ENCODE peak calls at places on chromosomes 11 and 22, in nine cellular contexts. One of them, this sample, is unnamed.

GRCh38 chr11:15852179-15852578 is 504.2 kb downstream of the SOX6 start:
- DNase-seq in ovary: no peak
- DNase-seq in IMR-90: peak; percentile 35
- DNase-seq in astrocyte of the spinal cord: peak; percentile 16
- DNase-seq in lower leg skin: no peak
- DNase-seq in AG04450: no peak
- DNase-seq in colonic mucosa: no peak
- DNase-seq in GM23338: peak; percentile 53
- DNase-seq in tibial nerve: no peak
- DNase-seq in this sample: peak; percentile 55

GRCh38 chr11:68373810-68374501 is 61.6 kb downstream of the LRP5 start:
- DNase-seq in ovary: peak; percentile 31
- DNase-seq in IMR-90: peak; percentile 15
- DNase-seq in astrocyte of the spinal cord: peak; percentile 29
- DNase-seq in lower leg skin: no peak
- DNase-seq in AG04450: no peak
- DNase-seq in colonic mucosa: peak; percentile 65
- DNase-seq in GM23338: no peak
- DNase-seq in tibial nerve: no peak
- DNase-seq in this sample: peak; percentile 53

GRCh38 chr11:9280655-9281301 is 15.6 kb upstream of the DENND5A start:
- DNase-seq in ovary: no peak
- DNase-seq in IMR-90: peak; percentile 81
- DNase-seq in astrocyte of the spinal cord: peak; percentile 88
- DNase-seq in lower leg skin: no peak
- DNase-seq in AG04450: no peak
- DNase-seq in colonic mucosa: peak; percentile 62
- DNase-seq in GM23338: no peak
- DNase-seq in tibial nerve: no peak
- DNase-seq in this sample: no peak

GRCh38 chr22:24244144-24244787 is 616 bp downstream of the GGT5 start:
- DNase-seq in ovary: peak; percentile 60
- DNase-seq in IMR-90: peak; percentile 52
- DNase-seq in astrocyte of the spinal cord: peak; percentile 55
- DNase-seq in lower leg skin: no peak
- DNase-seq in AG04450: no peak
- DNase-seq in colonic mucosa: no peak
- DNase-seq in GM23338: no peak
- DNase-seq in tibial nerve: peak; percentile 14
- DNase-seq in this sample: peak; percentile 45

GRCh38 chr11:43576834-43577521 is 103.6 kb upstream of the HSD17B12 start:
- DNase-seq in ovary: peak; percentile 61
- DNase-seq in IMR-90: peak; percentile 49
- DNase-seq in astrocyte of the spinal cord: peak; percentile 25
- DNase-seq in lower leg skin: no peak
- DNase-seq in AG04450: no peak
- DNase-seq in colonic mucosa: peak; percentile 57
- DNase-seq in GM23338: peak; percentile 97
- DNase-seq in tibial nerve: peak; percentile 26
- DNase-seq in this sample: peak; percentile 90

GRCh38 chr11:94544832-94545640 is 1.3 kb downstream of the FUT4 start:
- DNase-seq in ovary: peak; percentile 55
- DNase-seq in IMR-90: no peak
- DNase-seq in astrocyte of the spinal cord: no peak
- DNase-seq in lower leg skin: peak; percentile 90
- DNase-seq in AG04450: no peak
- DNase-seq in colonic mucosa: peak; percentile 53
- DNase-seq in GM23338: peak; percentile 51
- DNase-seq in tibial nerve: no peak
- DNase-seq in this sample: peak; percentile 26

GRCh38 chr11:109986488-109986887 is 106.7 kb upstream of the ZC3H12C start:
- DNase-seq in ovary: no peak
- DNase-seq in IMR-90: no peak
- DNase-seq in astrocyte of the spinal cord: no peak
- DNase-seq in lower leg skin: no peak
- DNase-seq in AG04450: no peak
- DNase-seq in colonic mucosa: no peak
- DNase-seq in GM23338: no peak
- DNase-seq in tibial nerve: no peak
- DNase-seq in this sample: no peak

GRCh38 chr11:100630898-100631297 is 56.2 kb upstream of the ARHGAP42 start:
- DNase-seq in ovary: no peak
- DNase-seq in IMR-90: peak; percentile 56
- DNase-seq in astrocyte of the spinal cord: no peak
- DNase-seq in lower leg skin: no peak
- DNase-seq in AG04450: no peak
- DNase-seq in colonic mucosa: no peak
- DNase-seq in GM23338: no peak
- DNase-seq in tibial nerve: no peak
- DNase-seq in this sample: no peak

GRCh38 chr11:114085965-114086364 is 26.5 kb downstream of the ZBTB16 start:
- DNase-seq in ovary: no peak
- DNase-seq in IMR-90: no peak
- DNase-seq in astrocyte of the spinal cord: no peak
- DNase-seq in lower leg skin: peak; percentile 84
- DNase-seq in AG04450: no peak
- DNase-seq in colonic mucosa: peak; percentile 63
- DNase-seq in GM23338: no peak
- DNase-seq in tibial nerve: no peak
- DNase-seq in this sample: no peak

GRCh38 chr22:23369054-23369685 is 188.9 kb downstream of the BCR start:
- DNase-seq in ovary: no peak
- DNase-seq in IMR-90: no peak
- DNase-seq in astrocyte of the spinal cord: no peak
- DNase-seq in lower leg skin: peak; percentile 52
- DNase-seq in AG04450: no peak
- DNase-seq in colonic mucosa: no peak
- DNase-seq in GM23338: no peak
- DNase-seq in tibial nerve: no peak
- DNase-seq in this sample: no peak

GRCh38 chr11:25900814-25901213 is 431.1 kb upstream of the ANO3 start:
- DNase-seq in ovary: no peak
- DNase-seq in IMR-90: no peak
- DNase-seq in astrocyte of the spinal cord: no peak
- DNase-seq in lower leg skin: no peak
- DNase-seq in AG04450: peak; percentile 6
- DNase-seq in colonic mucosa: no peak
- DNase-seq in GM23338: no peak
- DNase-seq in tibial nerve: no peak
- DNase-seq in this sample: no peak

GRCh38 chr22:36330655-36331305 is 57.0 kb downstream of the MYH9 start:
- DNase-seq in ovary: no peak
- DNase-seq in IMR-90: peak; percentile 63
- DNase-seq in astrocyte of the spinal cord: peak; percentile 82
- DNase-seq in lower leg skin: peak; percentile 90
- DNase-seq in AG04450: no peak
- DNase-seq in colonic mucosa: peak; percentile 41
- DNase-seq in GM23338: no peak
- DNase-seq in tibial nerve: no peak
- DNase-seq in this sample: no peak

DNA sequence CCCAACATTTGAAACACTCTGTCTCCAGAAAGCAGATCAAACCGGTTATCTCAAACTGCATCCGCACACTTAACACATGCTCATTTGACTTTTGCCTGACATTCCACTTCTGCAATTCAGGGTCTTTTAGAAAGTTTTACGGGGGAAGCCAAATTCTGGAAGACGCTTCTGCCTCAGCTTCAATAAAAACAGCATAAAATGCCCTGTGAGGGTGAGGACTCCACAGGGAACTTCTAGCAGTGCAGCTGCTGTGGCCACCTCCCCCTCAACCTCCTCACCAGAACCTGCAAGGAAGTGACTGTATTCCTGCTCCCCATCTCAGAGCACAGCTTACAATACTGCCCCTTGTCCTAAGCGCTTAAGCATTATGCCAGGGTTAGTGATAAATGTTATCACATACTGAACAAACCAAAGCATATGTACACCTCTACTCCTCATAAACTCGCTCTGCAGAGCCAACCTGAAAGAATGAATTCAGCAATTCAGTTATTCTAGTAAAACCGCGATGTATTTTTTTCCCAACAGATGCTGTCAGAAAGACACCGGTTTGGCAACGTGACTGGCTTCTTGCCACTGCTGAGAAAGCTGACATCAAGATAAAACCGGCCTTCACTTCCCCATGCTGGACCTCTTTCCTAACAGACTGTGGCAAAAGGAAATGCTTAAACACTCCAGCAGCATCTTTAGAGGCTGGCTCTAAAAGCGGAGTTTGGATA is 52.2 kb downstream of the PRDM10 start:
- DNase-seq in ovary: no peak
- DNase-seq in IMR-90: peak; percentile 65
- DNase-seq in astrocyte of the spinal cord: peak; percentile 34
- DNase-seq in lower leg skin: no peak
- DNase-seq in AG04450: peak; percentile 6
- DNase-seq in colonic mucosa: peak; percentile 49
- DNase-seq in GM23338: no peak
- DNase-seq in tibial nerve: peak; percentile 72
- DNase-seq in this sample: peak; percentile 48
- H3K4me3 ChIP-seq in ovary: no peak overlapping the region
- H3K4me3 ChIP-seq in IMR-90: no peak overlapping the region
- H3K4me3 ChIP-seq in astrocyte of the spinal cord: no peak overlapping the region
- H3K4me3 ChIP-seq in lower leg skin: no peak overlapping the region
- H3K4me3 ChIP-seq in AG04450: no peak overlapping the region
- H3K4me3 ChIP-seq in colonic mucosa: no peak overlapping the region
- H3K4me3 ChIP-seq in GM23338: no peak overlapping the region
- H3K4me3 ChIP-seq in tibial nerve: no peak overlapping the region
- H3K4me3 ChIP-seq in this sample: no peak overlapping the region

DNA sequence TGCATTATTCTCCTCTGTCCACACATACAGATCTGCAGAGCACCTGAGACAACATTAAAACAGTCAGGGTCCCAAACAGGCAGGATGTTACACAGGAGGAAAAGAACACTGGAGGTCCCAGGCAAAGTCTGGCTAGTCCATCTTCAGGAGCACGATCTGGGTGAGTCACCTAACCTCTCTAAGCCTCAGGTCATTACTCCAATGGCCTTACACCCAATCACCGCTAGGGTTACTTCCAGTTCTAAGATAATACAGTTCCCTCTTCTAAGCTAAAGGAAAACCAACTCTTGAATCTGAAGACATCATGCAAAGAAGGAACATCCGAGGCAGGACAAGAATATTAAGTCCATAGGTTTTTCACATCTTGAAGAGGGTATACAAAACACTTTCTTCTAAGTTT is 24.5 kb downstream of the ASCC2 start:
- DNase-seq in ovary: no peak
- DNase-seq in IMR-90: no peak
- DNase-seq in astrocyte of the spinal cord: no peak
- DNase-seq in lower leg skin: no peak
- DNase-seq in AG04450: no peak
- DNase-seq in colonic mucosa: no peak
- DNase-seq in GM23338: peak; percentile 39
- DNase-seq in tibial nerve: no peak
- DNase-seq in this sample: no peak
- TF ChIP-seq CTCF in ovary: no peak
- TF ChIP-seq CTCF in IMR-90: peak; percentile 1
- TF ChIP-seq CTCF in astrocyte of the spinal cord: no peak
- TF ChIP-seq CTCF in lower leg skin: no peak
- TF ChIP-seq CTCF in AG04450: no peak
- TF ChIP-seq CTCF in colonic mucosa: no peak
- TF ChIP-seq CTCF in GM23338: peak; percentile 19
- TF ChIP-seq CTCF in tibial nerve: no peak
- TF ChIP-seq CTCF in this sample: no peak

DNA sequence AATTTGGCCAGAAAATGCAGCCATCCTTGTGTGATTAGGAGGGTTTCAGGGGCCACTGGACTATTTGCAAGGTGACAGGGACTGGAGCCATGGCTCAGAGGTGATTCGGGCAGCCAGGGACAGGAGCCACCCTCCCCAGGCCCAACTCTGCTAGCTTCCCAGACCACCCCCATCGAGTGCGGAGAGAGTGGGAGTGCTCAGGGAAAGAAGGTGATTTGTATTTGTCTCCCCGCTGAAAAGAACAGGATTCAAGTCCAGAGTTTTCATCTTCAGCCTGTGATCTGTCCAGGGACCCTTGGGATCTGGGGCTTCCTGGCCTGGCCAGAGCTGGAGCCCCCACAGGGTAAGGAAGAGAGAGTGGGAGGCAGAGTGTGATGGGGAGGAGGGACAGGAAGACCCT is 22.4 kb upstream of the TEF start:
- DNase-seq in ovary: no peak
- DNase-seq in IMR-90: no peak
- DNase-seq in astrocyte of the spinal cord: no peak
- DNase-seq in lower leg skin: no peak
- DNase-seq in AG04450: no peak
- DNase-seq in colonic mucosa: no peak
- DNase-seq in GM23338: no peak
- DNase-seq in tibial nerve: no peak
- DNase-seq in this sample: no peak
- H3K4me3 ChIP-seq in ovary: no peak overlapping the region
- H3K4me3 ChIP-seq in IMR-90: no peak overlapping the region
- H3K4me3 ChIP-seq in astrocyte of the spinal cord: no peak overlapping the region
- H3K4me3 ChIP-seq in lower leg skin: no peak overlapping the region
- H3K4me3 ChIP-seq in AG04450: no peak overlapping the region
- H3K4me3 ChIP-seq in colonic mucosa: no peak overlapping the region
- H3K4me3 ChIP-seq in GM23338: no peak overlapping the region
- H3K4me3 ChIP-seq in tibial nerve: no peak overlapping the region
- H3K4me3 ChIP-seq in this sample: no peak overlapping the region

GRCh38 chr11:133911169-133911568 is 45.6 kb downstream of the IGSF9B start:
- DNase-seq in ovary: no peak
- DNase-seq in IMR-90: no peak
- DNase-seq in astrocyte of the spinal cord: no peak
- DNase-seq in lower leg skin: no peak
- DNase-seq in AG04450: no peak
- DNase-seq in colonic mucosa: no peak
- DNase-seq in GM23338: no peak
- DNase-seq in tibial nerve: no peak
- DNase-seq in this sample: no peak
- TF ChIP-seq CTCF in ovary: no peak
- TF ChIP-seq CTCF in IMR-90: no peak
- TF ChIP-seq CTCF in astrocyte of the spinal cord: no peak
- TF ChIP-seq CTCF in lower leg skin: no peak
- TF ChIP-seq CTCF in AG04450: no peak
- TF ChIP-seq CTCF in colonic mucosa: no peak
- TF ChIP-seq CTCF in GM23338: peak; percentile 27
- TF ChIP-seq CTCF in tibial nerve: no peak
- TF ChIP-seq CTCF in this sample: no peak

DNA sequence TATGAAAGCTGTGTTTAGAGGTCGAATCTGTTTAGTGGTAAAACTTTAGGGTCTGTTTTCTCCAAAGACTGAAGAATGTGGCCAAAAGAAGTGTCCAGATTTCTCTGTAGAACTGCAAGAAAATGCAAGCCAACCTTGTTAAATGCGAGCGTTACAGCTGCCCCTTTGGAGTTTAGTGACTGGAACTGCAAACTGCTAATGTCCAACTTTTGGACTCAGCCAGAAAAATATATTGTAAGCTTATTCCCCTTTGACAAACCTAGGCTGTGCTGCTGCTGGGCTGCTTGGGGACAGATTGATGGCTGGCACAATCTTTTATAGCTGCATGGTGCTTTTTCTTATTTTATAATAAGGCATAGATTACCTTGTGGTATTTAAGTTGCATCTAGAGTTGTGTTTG is 3.9 kb downstream of the TEAD1 start:
- DNase-seq in ovary: no peak
- DNase-seq in IMR-90: no peak
- DNase-seq in astrocyte of the spinal cord: peak; percentile 20
- DNase-seq in lower leg skin: no peak
- DNase-seq in AG04450: no peak
- DNase-seq in colonic mucosa: no peak
- DNase-seq in GM23338: no peak
- DNase-seq in tibial nerve: no peak
- DNase-seq in this sample: no peak
- H3K4me3 ChIP-seq in ovary: peak overlapping the region; percentile 52
- H3K4me3 ChIP-seq in IMR-90: peak overlapping the region; percentile 26
- H3K4me3 ChIP-seq in astrocyte of the spinal cord: peak overlapping the region; percentile 80
- H3K4me3 ChIP-seq in lower leg skin: no peak overlapping the region
- H3K4me3 ChIP-seq in AG04450: peak overlapping the region; percentile 68
- H3K4me3 ChIP-seq in colonic mucosa: no peak overlapping the region
- H3K4me3 ChIP-seq in GM23338: peak overlapping the region; percentile 88
- H3K4me3 ChIP-seq in tibial nerve: no peak overlapping the region
- H3K4me3 ChIP-seq in this sample: no peak overlapping the region

GRCh38 chr22:27990879-27991278 is 71.8 kb upstream of the PITPNB start:
- DNase-seq in ovary: peak; percentile 50
- DNase-seq in IMR-90: peak; percentile 8
- DNase-seq in astrocyte of the spinal cord: peak; percentile 42
- DNase-seq in lower leg skin: peak; percentile 91
- DNase-seq in AG04450: no peak
- DNase-seq in colonic mucosa: peak; percentile 27
- DNase-seq in GM23338: peak; percentile 93
- DNase-seq in tibial nerve: peak; percentile 67
- DNase-seq in this sample: peak; percentile 67
- TF ChIP-seq CTCF in ovary: no peak
- TF ChIP-seq CTCF in IMR-90: peak; percentile 27
- TF ChIP-seq CTCF in astrocyte of the spinal cord: peak; percentile 61
- TF ChIP-seq CTCF in lower leg skin: no peak
- TF ChIP-seq CTCF in AG04450: peak; percentile 28
- TF ChIP-seq CTCF in colonic mucosa: peak; percentile 19
- TF ChIP-seq CTCF in GM23338: peak; percentile 74
- TF ChIP-seq CTCF in tibial nerve: peak; percentile 28
- TF ChIP-seq CTCF in this sample: peak; percentile 14

This sample was measured in testis.